ENCODE peak calls at places on chromosomes 2 and 18, in four cellular contexts. X is spleen, P is psoas muscle, I is GM10248. R is an unnamed sample.

GRCh38 chr2:88172882-88173281 is 2.7 kb downstream of the THNSL2 start:
- DNase-seq in X (no peak), I (no peak), P (no peak), R (no peak)

GRCh38 chr2:44943031-44943692 is 1.7 kb downstream of the SIX3 start:
- DNase-seq in X (no peak), P (no peak), I (no peak), R (no peak)

GRCh38 chr18:67199993-67200617 is 316.4 kb downstream of the DSEL start:
- DNase-seq in X (no peak), P (no peak), I (peak; percentile 27), R (no peak)

GRCh38 chr18:69895081-69896047 is 52.3 kb downstream of the CD226 start:
- DNase-seq in X (no peak), I (no peak), P (no peak), R (peak; percentile 60)

GRCh38 chr2:234952270-234953115 is 676 bp downstream of the SH3BP4 start:
- DNase-seq in X (peak; percentile 76), P (no peak), I (no peak), R (peak; percentile 2)

GRCh38 chr2:38856165-38856564 is 19.6 kb downstream of the DHX57 start:
- DNase-seq in I (no peak), P (no peak), X (no peak), R (no peak)

GRCh38 chr2:67400560-67401464 is 3.7 kb downstream of the ETAA1 start:
- DNase-seq in P (no peak), X (no peak), I (no peak), R (no peak)

GRCh38 chr2:172643142-172643541 is 87.3 kb downstream of the PDK1 start:
- DNase-seq in P (no peak), I (no peak), X (no peak), R (peak; percentile 50)

GRCh38 chr2:237540823-237541222 is 25.6 kb upstream of the PRLH start:
- DNase-seq in P (peak; percentile 65), X (peak; percentile 80), I (no peak), R (no peak)

GRCh38 chr2:223041527-223042109 is 10.4 kb upstream of the KCNE4 start:
- DNase-seq in X (no peak), I (no peak), P (peak; percentile 71), R (no peak)

GRCh38 chr18:58915006-58915799 is 50.5 kb downstream of the ZNF532 start:
- DNase-seq in P (no peak), X (no peak), I (no peak), R (no peak)

GRCh38 chr2:17574406-17575073 is 34.0 kb downstream of the VSNL1 start:
- DNase-seq in X (no peak), P (no peak), I (no peak), R (no peak)

GRCh38 chr18:30684825-30685481 is 357.6 kb downstream of the DSC3 start:
- DNase-seq in X (no peak), I (no peak), P (no peak), R (no peak)

GRCh38 chr2:225086915-225087314 is 44.6 kb upstream of the DOCK10 start:
- DNase-seq in I (no peak), P (no peak), X (no peak), R (no peak)

GRCh38 chr18:40414155-40414754 is 1540.8 kb upstream of the PIK3C3 start:
- DNase-seq in P (no peak), X (no peak), I (no peak), R (no peak)

GRCh38 chr2:127029652-127030051 is 77.3 kb downstream of the BIN1 start:
- DNase-seq in P (no peak), X (no peak), I (no peak), R (no peak)

GRCh38 chr18:59549797-59550516 is 147.3 kb downstream of the CCBE1 start:
- DNase-seq in X (no peak), P (no peak), I (no peak), R (no peak)

GRCh38 chr18:51107082-51107481 is 77.1 kb downstream of the SMAD4 start:
- DNase-seq in P (no peak), X (no peak), I (no peak), R (peak; percentile 17)

GRCh38 chr2:226423498-226423960 is 376.1 kb downstream of the IRS1 start:
- DNase-seq in P (no peak), X (peak; percentile 83), I (peak; percentile 4), R (peak; percentile 63)

GRCh38 chr18:24397694-24398365 is at the start of gene OSBPL1A:
- DNase-seq in X (peak; percentile 96), I (peak; percentile 30), P (peak; percentile 93), R (peak; percentile 76)
- TF ChIP-seq CTCF in X (peak; percentile 31), I (no peak), P (no peak), R (no peak)

GRCh38 chr2:200300650-200301314 is 5.7 kb upstream of the SPATS2L start:
- DNase-seq in I (no peak), X (no peak), P (no peak), R (no peak)

GRCh38 chr2:200305797-200306718 is at the start of gene SPATS2L:
- DNase-seq in I (peak; percentile 17), P (peak; percentile 83), X (peak; percentile 89), R (peak; percentile 67)

GRCh38 chr2:200301953-200302628 is 4.4 kb upstream of the SPATS2L start:
- DNase-seq in I (no peak), X (no peak), P (no peak), R (no peak)

GRCh38 chr2:200300065-200300464 is 6.4 kb upstream of the SPATS2L start:
- DNase-seq in I (no peak), X (no peak), P (no peak), R (no peak)

DNA sequence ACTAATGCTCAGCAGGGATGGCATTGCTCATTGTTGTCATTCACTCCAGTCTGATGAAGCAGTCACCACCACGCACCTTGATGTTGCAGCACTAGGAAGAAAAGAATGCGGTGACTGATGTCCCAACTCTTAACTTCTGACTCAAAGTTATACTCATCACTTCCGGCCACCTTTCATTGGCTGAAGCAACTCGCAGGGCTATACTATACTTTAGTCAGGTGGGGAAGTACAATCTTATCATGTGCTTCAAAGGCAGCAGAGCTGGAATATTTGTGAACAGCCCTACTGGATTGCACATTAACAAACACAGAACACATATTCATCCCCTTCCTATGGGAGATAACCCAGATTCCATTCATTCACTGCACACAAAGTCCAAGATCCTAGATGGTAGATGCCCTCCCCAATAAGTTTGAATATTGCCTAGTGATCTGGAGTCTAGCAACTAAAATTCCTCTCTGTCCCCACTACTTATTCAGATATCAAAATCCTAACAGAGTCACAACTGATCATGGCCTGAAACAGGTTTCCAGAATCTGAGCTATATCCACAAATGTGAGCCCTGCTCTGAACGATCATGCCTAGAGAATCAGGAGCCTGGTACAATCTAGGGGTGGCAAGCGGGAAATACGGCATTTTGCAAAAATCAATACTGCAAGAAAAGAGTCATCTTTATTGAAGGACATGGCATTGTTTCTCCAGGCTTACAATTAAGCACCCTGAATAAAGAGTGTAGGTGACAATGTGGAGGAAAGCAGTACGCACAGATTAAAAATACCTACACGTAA is 3.4 kb upstream of the SPATS2L start:
- DNase-seq in X (no peak), I (no peak), P (no peak), R (peak; percentile 6)
- TF ChIP-seq CTCF in X (no peak), I (no peak), P (no peak), R (no peak)

GRCh38 chr2:168210898-168211570 is 36.4 kb downstream of the STK39 start:
- DNase-seq in I (no peak), P (no peak), X (no peak), R (no peak)
- TF ChIP-seq CTCF in I (no peak), P (no peak), X (no peak), R (no peak)

GRCh38 chr2:180001726-180002125 is 5.4 kb downstream of the CWC22 start:
- DNase-seq in I (no peak), X (no peak), P (no peak), R (no peak)
- TF ChIP-seq CTCF in I (no peak), X (no peak), P (no peak), R (no peak)

GRCh38 chr2:128172191-128172590 is 81.2 kb downstream of the UGGT1 start:
- DNase-seq in X (no peak), I (no peak), P (no peak), R (no peak)
- TF ChIP-seq CTCF in X (no peak), I (no peak), P (peak; percentile 30), R (peak; percentile 16)

DNA sequence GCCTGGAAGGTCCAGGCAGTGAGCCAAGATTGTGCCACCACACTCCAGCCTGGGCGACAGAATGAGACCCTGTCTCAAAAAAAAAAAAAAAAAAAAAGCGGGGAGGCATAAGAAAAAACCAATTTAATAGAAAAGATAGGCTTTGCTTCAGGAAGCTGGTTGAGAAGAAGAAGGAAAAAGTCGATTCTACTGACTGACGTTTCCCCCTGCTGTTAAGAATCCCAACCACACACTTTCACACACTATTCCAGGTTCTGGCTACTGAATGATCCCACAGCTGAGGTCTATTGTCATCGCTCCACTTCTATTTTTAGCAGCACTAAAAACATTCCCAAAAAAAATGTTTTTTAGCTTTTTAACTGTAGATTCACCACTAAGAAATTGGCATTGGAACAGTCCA is 6.7 kb upstream of the CHCHD5 start:
- DNase-seq in I (no peak), X (no peak), P (no peak), R (no peak)
- TF ChIP-seq CTCF in I (no peak), X (no peak), P (no peak), R (no peak)